ENCODE peak calls at places on chromosomes 12 and 14, in seven cellular contexts. I is foreskin fibroblast; M is activated B cell treated with CpG ODN at 0.5 μM for 24 hours; P is K562; Q is WERI-Rb-1; A is stimulated activated CD8-positive, alpha-beta memory T cell treated with anti-CD3 and anti-CD28 coated beads, Interleukin-4, amount 100 ng/mL, for 24 hours; L is fibroblast of lung. D is an unnamed sample.

GRCh38 chr14:44662250-44662891 is 155.3 kb upstream of the FSCB start:
- DNase-seq in I (no peak), M (no peak), L (no peak), P (no peak), A (no peak), Q (no peak), D (peak; percentile 13)

GRCh38 chr12:89648211-89648930 is 60.3 kb downstream of the ATP2B1 start:
- DNase-seq in P (peak; percentile 71), A (no peak), L (peak; percentile 60), I (peak; percentile 48), M (no peak), Q (no peak), D (peak; percentile 86)

GRCh38 chr12:116717466-116718457 is 20.1 kb downstream of the SPRING1 start:
- DNase-seq in P (no peak), Q (no peak), M (no peak), L (peak; percentile 77), I (peak; percentile 73), A (no peak), D (no peak)

GRCh38 chr12:49667319-49668090 is 39.7 kb downstream of the FMNL3 start:
- DNase-seq in Q (no peak), A (no peak), M (no peak), P (no peak), I (peak; percentile 70), L (no peak), D (no peak)

GRCh38 chr12:25084816-25085215 is 110.1 kb downstream of the DNAI7 start:
- DNase-seq in A (no peak), P (no peak), Q (peak; percentile 29), I (no peak), M (no peak), L (no peak), D (no peak)

GRCh38 chr14:65600742-65601141 is 188.2 kb downstream of the FUT8 start:
- DNase-seq in P (no peak), Q (no peak), M (no peak), A (no peak), I (no peak), L (no peak), D (no peak)

GRCh38 chr12:116761499-116761898 is 23.4 kb downstream of the RNFT2 start:
- DNase-seq in A (no peak), M (no peak), Q (no peak), P (no peak), L (no peak), I (no peak), D (no peak)

GRCh38 chr12:106771425-106771824 is 3.1 kb upstream of the RIC8B start:
- DNase-seq in A (no peak), I (no peak), P (no peak), M (no peak), Q (no peak), L (no peak), D (no peak)

GRCh38 chr12:53984901-53985357 is at the start of gene HOXC10:
- DNase-seq in A (peak; percentile 69), P (peak; percentile 97), I (peak; percentile 98), Q (peak; percentile 96), L (peak; percentile 77), M (no peak), D (peak; percentile 92)

GRCh38 chr14:29077916-29078315 is 311.3 kb downstream of the FOXG1 start:
- DNase-seq in P (no peak), I (no peak), Q (no peak), A (no peak), M (no peak), L (no peak), D (no peak)

GRCh38 chr14:101623685-101624444 is 62.6 kb downstream of the DIO3 start:
- DNase-seq in P (no peak), A (no peak), M (no peak), Q (no peak), L (no peak), I (no peak), D (no peak)

D was measured in erythroblast.